ENCODE peak calls at places on chromosomes 1 and 21, in six cellular contexts. V is COR-L47; I is SIG-M5; C is iPS-NIHi11; Q is NCI-H2081; A is stimulated activated CD8-positive, alpha-beta memory T cell treated with anti-CD3 and anti-CD28 coated beads, Interleukin-2, amount 100 ng/mL, for 48 hours. Z is an unnamed sample.

GRCh38 chr1:28031173-28031572 is 57.2 kb downstream of the EYA3 start:
- DNase-seq in V (no peak), I (no peak), C (no peak), Q (no peak), A (no peak), Z (no peak)

GRCh38 chr1:223706077-223706988 is 6.0 kb upstream of the CAPN2 start:
- DNase-seq in V (no peak), I (no peak), C (no peak), Q (peak; percentile 21), A (no peak), Z (peak; percentile 33)

GRCh38 chr1:156198831-156199349 is 5.0 kb downstream of the SLC25A44 start:
- DNase-seq in V (no peak), I (no peak), C (no peak), Q (no peak), A (no peak), Z (no peak)

GRCh38 chr1:247357062-247357780 is 25.6 kb upstream of the ZNF496 start:
- DNase-seq in V (no peak), I (no peak), C (peak; percentile 30), Q (no peak), A (no peak), Z (no peak)

GRCh38 chr1:79749607-79750006 is 743.1 kb upstream of the ADGRL4 start:
- DNase-seq in V (no peak), I (no peak), C (no peak), Q (no peak), A (no peak), Z (no peak)

GRCh38 chr1:31637915-31638673 is 6.6 kb downstream of the PEF1 start:
- DNase-seq in V (peak; percentile 49), I (no peak), C (no peak), Q (peak; percentile 72), A (no peak), Z (no peak)

GRCh38 chr1:94892604-94893280 is 34.2 kb downstream of the CNN3 start:
- DNase-seq in V (no peak), I (no peak), C (no peak), Q (no peak), A (no peak), Z (no peak)

GRCh38 chr1:117883620-117884019 is 45.8 kb downstream of the GDAP2 start:
- DNase-seq in V (no peak), I (no peak), C (no peak), Q (no peak), A (no peak), Z (no peak)

GRCh38 chr1:101221945-101222429 is 14.8 kb upstream of the S1PR1 start:
- DNase-seq in V (no peak), I (no peak), C (no peak), Q (no peak), A (no peak), Z (no peak)

GRCh38 chr1:212655668-212656440 is 43.8 kb downstream of the BATF3 start:
- DNase-seq in V (no peak), I (no peak), C (no peak), Q (no peak), A (no peak), Z (no peak)

GRCh38 chr1:172928412-172928811 is 122.3 kb downstream of the TNFSF18 start:
- DNase-seq in V (no peak), I (no peak), C (no peak), Q (no peak), A (no peak), Z (no peak)

GRCh38 chr1:87786218-87786617 is 457.5 kb downstream of the LMO4 start:
- DNase-seq in V (no peak), I (no peak), C (no peak), Q (no peak), A (no peak), Z (no peak)

GRCh38 chr1:37755290-37755689 is 9.6 kb downstream of the EPHA10 start:
- DNase-seq in V (no peak), I (no peak), C (no peak), Q (no peak), A (peak; percentile 43), Z (no peak)

GRCh38 chr1:205633421-205633976 is 1.7 kb upstream of the ELK4 start:
- DNase-seq in V (no peak), I (no peak), C (no peak), Q (peak; percentile 11), A (no peak), Z (no peak)

GRCh38 chr1:27572679-27573426 is 31.1 kb downstream of the AHDC1 start:
- DNase-seq in V (no peak), I (no peak), C (no peak), Q (no peak), A (no peak), Z (no peak)

GRCh38 chr1:75632350-75632949 is 21.5 kb upstream of the SLC44A5 start:
- DNase-seq in V (peak; percentile 12), I (no peak), C (peak; percentile 56), Q (peak; percentile 32), A (no peak), Z (no peak)

GRCh38 chr1:940121-941026 is 16.7 kb downstream of the SAMD11 start:
- DNase-seq in V (peak; percentile 94), I (no peak), C (peak; percentile 78), Q (peak; percentile 90), A (no peak), Z (no peak)

GRCh38 chr1:206933333-206933945 is 11.7 kb upstream of the FCMR start:
- DNase-seq in V (no peak), I (no peak), C (peak; percentile 79), Q (no peak), A (peak; percentile 65), Z (no peak)

GRCh38 chr1:178506177-178506576 is 6.7 kb upstream of the TEX35 start:
- DNase-seq in V (no peak), I (no peak), C (no peak), Q (no peak), A (no peak), Z (no peak)

GRCh38 chr1:216210081-216210480 is 213.2 kb downstream of the USH2A start:
- DNase-seq in V (no peak), I (no peak), C (no peak), Q (no peak), A (no peak), Z (no peak)

GRCh38 chr1:2260917-2261316 is 32.8 kb downstream of the SKI start:
- DNase-seq in V (no peak), I (no peak), C (no peak), Q (no peak), A (no peak), Z (no peak)

GRCh38 chr21:35326677-35327076 is 277.6 kb upstream of the RUNX1 start:
- DNase-seq in V (no peak), I (no peak), C (no peak), Q (no peak), A (no peak), Z (no peak)

GRCh38 chr1:115183158-115183557 is 93.9 kb upstream of the TSPAN2 start:
- DNase-seq in V (no peak), I (no peak), C (peak; percentile 36), Q (no peak), A (no peak), Z (no peak)

GRCh38 chr1:80054129-80054528 is 1047.6 kb upstream of the ADGRL4 start:
- DNase-seq in V (peak; percentile 93), I (no peak), C (peak; percentile 13), Q (peak; percentile 97), A (no peak), Z (peak; percentile 91)

GRCh38 chr1:236133802-236134201 is 8.5 kb upstream of the GPR137B start:
- DNase-seq in V (no peak), I (no peak), C (no peak), Q (no peak), A (no peak), Z (no peak)

GRCh38 chr1:194829492-194829891 is 1643.1 kb upstream of the B3GALT2 start:
- DNase-seq in V (no peak), I (no peak), C (no peak), Q (no peak), A (no peak), Z (no peak)

GRCh38 chr1:71796044-71796443 is 486.3 kb downstream of the NEGR1 start:
- DNase-seq in V (no peak), I (no peak), C (peak; percentile 12), Q (peak; percentile 91), A (no peak), Z (peak; percentile 52)

GRCh38 chr1:45205000-45205909 is 1.1 kb downstream of the ZSWIM5 start:
- DNase-seq in V (no peak), I (no peak), C (peak; percentile 84), Q (peak; percentile 78), A (no peak), Z (no peak)

GRCh38 chr1:163173121-163173520 is 29.6 kb downstream of the RGS5 start:
- DNase-seq in V (no peak), I (no peak), C (no peak), Q (no peak), A (no peak), Z (no peak)

GRCh38 chr1:45971922-45972321 is 160.5 kb downstream of the PIK3R3 start:
- DNase-seq in V (no peak), I (no peak), C (no peak), Q (no peak), A (no peak), Z (no peak)

GRCh38 chr1:10890391-10891073 is 94.1 kb upstream of the CASZ1 start:
- DNase-seq in V (no peak), I (no peak), C (no peak), Q (no peak), A (no peak), Z (no peak)

GRCh38 chr1:85118751-85119150 is 70.5 kb upstream of the MCOLN3 start:
- DNase-seq in V (no peak), I (no peak), C (no peak), Q (no peak), A (no peak), Z (no peak)